ENCODE peak calls at places on chromosomes 3 and 15, in nine cellular contexts. I, Y, H, Z, Q, L, K, U and D are unnamed samples.
A peak's percentile ranks its signal among the peaks of the same experiment; 100 is the strongest.

GRCh38 chr3:108899530-108899929 is 54.1 kb downstream of the GUCA1C start:
- DNase-seq in I (no peak), Y (no peak), H (no peak), Z (no peak), Q (no peak), L (no peak), K (no peak), U (no peak), D (no peak)

GRCh38 chr15:44713006-44713966 is 2.0 kb downstream of the B2M start:
- DNase-seq in I (no peak), Y (no peak), H (peak; percentile 44), Z (no peak), Q (peak; percentile 33), L (no peak), K (no peak), U (no peak), D (no peak)

GRCh38 chr3:54781728-54782127 is 146.1 kb downstream of the LRTM1 start:
- DNase-seq in I (no peak), Y (no peak), H (no peak), Z (no peak), Q (no peak), L (no peak), K (no peak), U (no peak), D (no peak)

GRCh38 chr15:85475317-85475701 is 94.9 kb downstream of the AKAP13 start:
- DNase-seq in I (no peak), Y (no peak), H (no peak), Z (no peak), Q (no peak), L (no peak), K (no peak), U (no peak), D (no peak)

GRCh38 chr3:185825379-185825638 is 467 bp upstream of the IGF2BP2 start:
- DNase-seq in I (no peak), Y (no peak), H (no peak), Z (no peak), Q (no peak), L (no peak), K (no peak), U (no peak), D (no peak)

GRCh38 chr15:48374472-48374871 is 43.2 kb downstream of the DUT start:
- DNase-seq in I (no peak), Y (no peak), H (no peak), Z (no peak), Q (no peak), L (no peak), K (no peak), U (no peak), D (no peak)

GRCh38 chr15:42070966-42071350 is 23.4 kb downstream of the PLA2G4D start:
- DNase-seq in I (no peak), Y (no peak), H (no peak), Z (no peak), Q (no peak), L (peak; percentile 56), K (no peak), U (no peak), D (no peak)

GRCh38 chr3:113153499-113154107 is 57.8 kb upstream of the BOC start:
- DNase-seq in I (no peak), Y (no peak), H (no peak), Z (no peak), Q (no peak), L (no peak), K (no peak), U (no peak), D (no peak)

GRCh38 chr3:16372362-16373269 is 107.6 kb downstream of the OXNAD1 start:
- DNase-seq in I (no peak), Y (no peak), H (no peak), Z (no peak), Q (no peak), L (no peak), K (no peak), U (no peak), D (no peak)

GRCh38 chr15:37872661-37873060 is 61.8 kb upstream of the TMCO5A start:
- DNase-seq in I (no peak), Y (peak; percentile 43), H (no peak), Z (no peak), Q (no peak), L (no peak), K (no peak), U (no peak), D (no peak)

GRCh38 chr15:70714575-70714974 is 48.8 kb downstream of the UACA start:
- DNase-seq in I (no peak), Y (no peak), H (no peak), Z (no peak), Q (no peak), L (no peak), K (no peak), U (no peak), D (no peak)

GRCh38 chr3:132553811-132554210 is 43.3 kb upstream of the ACKR4 start:
- DNase-seq in I (no peak), Y (no peak), H (no peak), Z (no peak), Q (no peak), L (no peak), K (no peak), U (no peak), D (no peak)

GRCh38 chr3:11582123-11582968 is 61.4 kb downstream of the VGLL4 start:
- DNase-seq in I (no peak), Y (no peak), H (no peak), Z (peak; percentile 66), Q (no peak), L (peak; percentile 82), K (no peak), U (peak; percentile 82), D (no peak)

GRCh38 chr3:188019761-188020160 is 134.2 kb upstream of the LPP start:
- DNase-seq in I (no peak), Y (no peak), H (no peak), Z (no peak), Q (no peak), L (no peak), K (no peak), U (no peak), D (no peak)

GRCh38 chr15:74960995-74961588 is 4.5 kb upstream of the RPP25 start:
- DNase-seq in I (no peak), Y (no peak), H (no peak), Z (no peak), Q (no peak), L (no peak), K (no peak), U (no peak), D (no peak)

GRCh38 chr3:126768903-126769302 is 64.9 kb downstream of the CHCHD6 start:
- DNase-seq in I (no peak), Y (no peak), H (no peak), Z (no peak), Q (no peak), L (no peak), K (no peak), U (no peak), D (no peak)

GRCh38 chr15:64883997-64884511 is 27.6 kb upstream of the ANKDD1A start:
- DNase-seq in I (peak; percentile 78), Y (no peak), H (no peak), Z (peak; percentile 90), Q (peak; percentile 67), L (peak; percentile 87), K (peak; percentile 66), U (peak; percentile 75), D (peak; percentile 57)

GRCh38 chr3:126555795-126556636 is 2.7 kb downstream of the C3orf22 start:
- DNase-seq in I (peak; percentile 11), Y (no peak), H (no peak), Z (no peak), Q (no peak), L (peak; percentile 40), K (no peak), U (no peak), D (no peak)

GRCh38 chr15:76185716-76186115 is 125.6 kb downstream of the ETFA start:
- DNase-seq in I (no peak), Y (peak; percentile 19), H (peak; percentile 64), Z (peak; percentile 68), Q (no peak), L (no peak), K (no peak), U (peak; percentile 76), D (no peak)

GRCh38 chr3:169591159-169591951 is 72.2 kb downstream of the MECOM start:
- DNase-seq in I (no peak), Y (no peak), H (no peak), Z (no peak), Q (no peak), L (no peak), K (no peak), U (no peak), D (no peak)

GRCh38 chr3:59812778-59813558 is 763.1 kb upstream of the CFAP20DC start:
- DNase-seq in I (no peak), Y (no peak), H (no peak), Z (no peak), Q (no peak), L (no peak), K (no peak), U (no peak), D (no peak)

GRCh38 chr15:56205061-56205876 is 38.4 kb downstream of the RFX7 start:
- DNase-seq in I (no peak), Y (no peak), H (no peak), Z (no peak), Q (no peak), L (no peak), K (no peak), U (no peak), D (no peak)

GRCh38 chr3:130379274-130379673 is 33.8 kb downstream of the COL6A5 start:
- DNase-seq in I (no peak), Y (no peak), H (no peak), Z (peak; percentile 40), Q (no peak), L (no peak), K (no peak), U (no peak), D (no peak)

GRCh38 chr3:18369561-18370185 is 55.5 kb downstream of the SATB1 start:
- DNase-seq in I (no peak), Y (peak; percentile 86), H (no peak), Z (no peak), Q (no peak), L (no peak), K (no peak), U (no peak), D (no peak)

GRCh38 chr3:126211569-126211968 is 31.2 kb upstream of the ALDH1L1 start:
- DNase-seq in I (no peak), Y (no peak), H (no peak), Z (no peak), Q (no peak), L (no peak), K (no peak), U (no peak), D (no peak)

GRCh38 chr3:105518201-105518600 is 151.5 kb downstream of the ALCAM start:
- DNase-seq in I (no peak), Y (no peak), H (no peak), Z (no peak), Q (no peak), L (no peak), K (no peak), U (no peak), D (no peak)

GRCh38 chr3:166560253-166560652 is 723.0 kb upstream of the BCHE start:
- DNase-seq in I (no peak), Y (no peak), H (no peak), Z (no peak), Q (no peak), L (no peak), K (no peak), U (peak; percentile 13), D (no peak)

GRCh38 chr3:33054100-33055097 is 42.5 kb downstream of the GLB1 start:
- DNase-seq in I (no peak), Y (no peak), H (no peak), Z (no peak), Q (no peak), L (no peak), K (no peak), U (no peak), D (no peak)